ENCODE peak calls at places on chromosomes 6 and 20, in five cellular contexts. One of them, this sample, is unnamed.
A peak's percentile ranks its signal among the peaks of the same experiment; 100 is the strongest.

GRCh38 chr20:17910828-17911294 is 57.7 kb downstream of the SNX5 start:
- DNase-seq in adipocyte: peak; percentile 83
- DNase-seq in GM23248: peak; percentile 93
- DNase-seq in HCT116: no peak
- DNase-seq in keratinocyte: no peak
- DNase-seq in this sample: no peak

GRCh38 chr20:45909817-45910669 is 1.9 kb downstream of the PLTP start:
- DNase-seq in keratinocyte: no peak
- DNase-seq in adipocyte: no peak
- DNase-seq in GM23248: no peak
- DNase-seq in HCT116: no peak
- DNase-seq in this sample: peak; percentile 56

GRCh38 chr20:37237656-37238055 is 24.0 kb downstream of the GHRH start:
- DNase-seq in adipocyte: no peak
- DNase-seq in GM23248: no peak
- DNase-seq in HCT116: no peak
- DNase-seq in keratinocyte: no peak
- DNase-seq in this sample: no peak

GRCh38 chr20:45330476-45330875 is 17.7 kb downstream of the SDC4 start:
- DNase-seq in HCT116: no peak
- DNase-seq in GM23248: no peak
- DNase-seq in adipocyte: no peak
- DNase-seq in keratinocyte: no peak
- DNase-seq in this sample: no peak

GRCh38 chr6:21531393-21531792 is 62.2 kb upstream of the SOX4 start:
- DNase-seq in adipocyte: no peak
- DNase-seq in GM23248: no peak
- DNase-seq in keratinocyte: no peak
- DNase-seq in HCT116: no peak
- DNase-seq in this sample: no peak

GRCh38 chr6:34696189-34696738 is 303 bp downstream of the ILRUN start:
- DNase-seq in adipocyte: peak; percentile 87
- DNase-seq in HCT116: no peak
- DNase-seq in keratinocyte: no peak
- DNase-seq in GM23248: peak; percentile 79
- DNase-seq in this sample: peak; percentile 90

GRCh38 chr6:106254636-106255035 is 70.9 kb downstream of the ATG5 start:
- DNase-seq in adipocyte: peak; percentile 58
- DNase-seq in GM23248: peak; percentile 78
- DNase-seq in keratinocyte: no peak
- DNase-seq in HCT116: no peak
- DNase-seq in this sample: no peak

GRCh38 chr20:30892704-30893345 is 364.6 kb upstream of the DEFB115 start:
- DNase-seq in HCT116: no peak
- DNase-seq in keratinocyte: no peak
- DNase-seq in adipocyte: no peak
- DNase-seq in GM23248: peak; percentile 45
- DNase-seq in this sample: no peak

GRCh38 chr6:159716247-159717086 is 10.8 kb upstream of the WTAP start:
- DNase-seq in GM23248: peak; percentile 98
- DNase-seq in adipocyte: peak; percentile 96
- DNase-seq in HCT116: no peak
- DNase-seq in keratinocyte: no peak
- DNase-seq in this sample: no peak

GRCh38 chr6:152246554-152247337 is 390.4 kb downstream of the SYNE1 start:
- DNase-seq in GM23248: peak; percentile 35
- DNase-seq in adipocyte: peak; percentile 56
- DNase-seq in HCT116: no peak
- DNase-seq in keratinocyte: no peak
- DNase-seq in this sample: no peak

GRCh38 chr20:35339007-35339406 is 46.8 kb upstream of the FAM83C start:
- DNase-seq in HCT116: no peak
- DNase-seq in GM23248: peak; percentile 91
- DNase-seq in adipocyte: peak; percentile 86
- DNase-seq in keratinocyte: no peak
- DNase-seq in this sample: no peak

GRCh38 chr20:1375515-1375914 is 17.3 kb downstream of the FKBP1A start:
- DNase-seq in keratinocyte: no peak
- DNase-seq in HCT116: no peak
- DNase-seq in adipocyte: peak; percentile 73
- DNase-seq in GM23248: peak; percentile 87
- DNase-seq in this sample: no peak

GRCh38 chr6:43455034-43455747 is at the start of gene DLK2:
- DNase-seq in HCT116: no peak
- DNase-seq in keratinocyte: no peak
- DNase-seq in adipocyte: peak; percentile 59
- DNase-seq in GM23248: peak; percentile 33
- DNase-seq in this sample: no peak

GRCh38 chr6:89145461-89145961 is 344 bp upstream of the PM20D2 start:
- DNase-seq in GM23248: peak; percentile 52
- DNase-seq in keratinocyte: no peak
- DNase-seq in HCT116: no peak
- DNase-seq in adipocyte: peak; percentile 50
- DNase-seq in this sample: no peak

GRCh38 chr6:146545608-146546007 is 2.0 kb downstream of the RAB32 start:
- DNase-seq in keratinocyte: no peak
- DNase-seq in GM23248: peak; percentile 77
- DNase-seq in adipocyte: peak; percentile 65
- DNase-seq in HCT116: no peak
- DNase-seq in this sample: no peak

GRCh38 chr20:15582146-15582776 is 991.0 kb downstream of the KIF16B start:
- DNase-seq in keratinocyte: no peak
- DNase-seq in HCT116: no peak
- DNase-seq in GM23248: peak; percentile 3
- DNase-seq in adipocyte: no peak
- DNase-seq in this sample: no peak

GRCh38 chr20:37243937-37244571 is 17.6 kb downstream of the GHRH start:
- DNase-seq in adipocyte: no peak
- DNase-seq in keratinocyte: no peak
- DNase-seq in HCT116: no peak
- DNase-seq in GM23248: no peak
- DNase-seq in this sample: no peak

GRCh38 chr6:63565058-63565726 is 7.1 kb upstream of the LOC128125822 start:
- DNase-seq in adipocyte: no peak
- DNase-seq in GM23248: no peak
- DNase-seq in keratinocyte: no peak
- DNase-seq in HCT116: no peak
- DNase-seq in this sample: no peak

GRCh38 chr6:105808571-105808970 is 277.6 kb upstream of the PRDM1 start:
- DNase-seq in GM23248: no peak
- DNase-seq in HCT116: no peak
- DNase-seq in keratinocyte: no peak
- DNase-seq in adipocyte: no peak
- DNase-seq in this sample: no peak

GRCh38 chr20:16295534-16295933 is 277.7 kb downstream of the KIF16B start:
- DNase-seq in adipocyte: no peak
- DNase-seq in HCT116: no peak
- DNase-seq in GM23248: no peak
- DNase-seq in keratinocyte: no peak
- DNase-seq in this sample: no peak

GRCh38 chr6:72944660-72945059 is 280.6 kb downstream of the KHDC1L start:
- DNase-seq in HCT116: no peak
- DNase-seq in adipocyte: peak; percentile 55
- DNase-seq in GM23248: no peak
- DNase-seq in keratinocyte: no peak
- DNase-seq in this sample: no peak

GRCh38 chr6:150272264-150272975 is 96.4 kb upstream of the IYD start:
- DNase-seq in adipocyte: no peak
- DNase-seq in HCT116: no peak
- DNase-seq in keratinocyte: peak; percentile 95
- DNase-seq in GM23248: no peak
- DNase-seq in this sample: no peak

GRCh38 chr20:53960586-53961386 is 109.6 kb downstream of the BCAS1 start:
- DNase-seq in adipocyte: peak; percentile 29
- DNase-seq in GM23248: peak; percentile 58
- DNase-seq in HCT116: no peak
- DNase-seq in keratinocyte: no peak
- DNase-seq in this sample: no peak

GRCh38 chr6:84645000-84645399 is 119.4 kb downstream of the TBX18 start:
- DNase-seq in HCT116: no peak
- DNase-seq in keratinocyte: no peak
- DNase-seq in GM23248: peak; percentile 80
- DNase-seq in adipocyte: peak; percentile 62
- DNase-seq in this sample: no peak

GRCh38 chr6:30164714-30165113 is 1.4 kb downstream of the TRIM15 start:
- DNase-seq in GM23248: no peak
- DNase-seq in keratinocyte: no peak
- DNase-seq in HCT116: no peak
- DNase-seq in adipocyte: no peak
- DNase-seq in this sample: no peak

GRCh38 chr6:30163090-30163917 is at the start of gene TRIM15:
- DNase-seq in HCT116: peak; percentile 73
- DNase-seq in GM23248: peak; percentile 18
- DNase-seq in keratinocyte: no peak
- DNase-seq in adipocyte: no peak
- DNase-seq in this sample: no peak

GRCh38 chr6:30167101-30167500 is 3.8 kb downstream of the TRIM15 start:
- DNase-seq in GM23248: no peak
- DNase-seq in adipocyte: no peak
- DNase-seq in keratinocyte: no peak
- DNase-seq in HCT116: no peak
- DNase-seq in this sample: no peak

GRCh38 chr6:30162265-30163089 is 869 bp upstream of the TRIM15 start:
- DNase-seq in keratinocyte: no peak
- DNase-seq in GM23248: no peak
- DNase-seq in adipocyte: no peak
- DNase-seq in HCT116: no peak
- DNase-seq in this sample: no peak

DNA sequence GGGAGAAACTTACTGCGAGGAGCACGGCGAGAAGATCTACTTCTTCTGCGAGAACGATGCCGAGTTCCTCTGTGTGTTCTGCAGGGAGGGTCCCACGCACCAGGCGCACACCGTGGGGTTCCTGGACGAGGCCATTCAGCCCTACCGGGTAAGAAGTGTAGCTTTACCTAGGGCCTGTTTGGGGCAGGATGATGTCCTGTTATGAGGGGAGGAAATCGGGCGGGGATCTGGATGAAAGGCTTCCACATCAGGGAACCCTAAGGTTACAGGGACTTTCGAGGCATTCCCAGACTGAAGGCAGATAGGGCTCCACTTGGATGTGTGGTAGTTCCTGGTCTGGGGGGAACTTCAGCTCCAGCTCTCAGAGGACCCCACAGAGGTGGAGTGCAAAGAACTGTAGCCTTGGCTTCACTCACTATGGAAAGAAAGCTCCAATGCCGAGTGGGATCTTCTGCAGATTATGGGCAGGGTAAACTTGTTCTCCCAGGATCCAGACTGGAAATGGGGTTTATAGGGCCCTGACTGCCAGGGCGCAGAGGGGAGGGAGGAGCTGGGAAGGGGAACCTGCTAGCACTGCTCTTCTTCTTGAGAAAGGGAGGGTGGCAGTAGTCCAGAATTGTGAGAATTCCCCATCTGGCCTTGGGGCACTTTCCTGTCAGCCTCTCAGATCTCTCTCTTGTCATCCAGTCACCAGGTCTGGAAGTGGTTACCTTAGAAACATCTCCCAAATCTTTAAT is 740 bp downstream of the TRIM15 start:
- DNase-seq in GM23248: no peak
- DNase-seq in adipocyte: no peak
- DNase-seq in HCT116: no peak
- DNase-seq in keratinocyte: no peak
- DNase-seq in this sample: no peak
- H3K9ac ChIP-seq in GM23248: no peak overlapping the region
- H3K9ac ChIP-seq in adipocyte: no peak overlapping the region
- H3K9ac ChIP-seq in HCT116: peak overlapping the region; percentile 54
- H3K9ac ChIP-seq in keratinocyte: no peak overlapping the region
- H3K9ac ChIP-seq in this sample: no peak overlapping the region

DNA sequence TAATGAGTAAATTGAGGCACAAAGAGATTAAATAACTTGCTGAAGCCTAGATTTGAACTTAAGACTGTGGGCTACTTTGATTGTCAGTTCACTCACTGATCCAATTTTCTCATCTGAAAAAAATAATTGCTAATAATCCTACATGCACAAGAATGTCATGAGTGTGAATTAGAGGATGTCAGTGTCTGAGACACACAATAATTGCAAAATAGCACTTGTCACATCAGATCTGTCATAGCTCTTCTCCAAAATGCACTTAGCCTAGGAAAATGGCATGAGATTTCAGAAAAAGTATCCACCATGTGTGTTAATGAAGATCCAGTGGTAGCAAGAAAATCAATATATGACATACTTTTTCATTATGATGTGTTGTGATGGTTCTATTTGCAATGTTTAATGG is 786.3 kb downstream of the C6orf118 start:
- DNase-seq in keratinocyte: no peak
- DNase-seq in GM23248: no peak
- DNase-seq in HCT116: no peak
- DNase-seq in adipocyte: no peak
- DNase-seq in this sample: no peak
- H3K9me3 ChIP-seq in keratinocyte: no peaks in the 10 kb centered on the region
- H3K9me3 ChIP-seq in GM23248: no peaks in the 10 kb centered on the region
- H3K9me3 ChIP-seq in HCT116: peaks cover 12% of the 10 kb centered on the region
- H3K9me3 ChIP-seq in adipocyte: peaks cover 5% of the 10 kb centered on the region
- H3K9me3 ChIP-seq in this sample: peaks cover 6% of the 10 kb centered on the region

DNA sequence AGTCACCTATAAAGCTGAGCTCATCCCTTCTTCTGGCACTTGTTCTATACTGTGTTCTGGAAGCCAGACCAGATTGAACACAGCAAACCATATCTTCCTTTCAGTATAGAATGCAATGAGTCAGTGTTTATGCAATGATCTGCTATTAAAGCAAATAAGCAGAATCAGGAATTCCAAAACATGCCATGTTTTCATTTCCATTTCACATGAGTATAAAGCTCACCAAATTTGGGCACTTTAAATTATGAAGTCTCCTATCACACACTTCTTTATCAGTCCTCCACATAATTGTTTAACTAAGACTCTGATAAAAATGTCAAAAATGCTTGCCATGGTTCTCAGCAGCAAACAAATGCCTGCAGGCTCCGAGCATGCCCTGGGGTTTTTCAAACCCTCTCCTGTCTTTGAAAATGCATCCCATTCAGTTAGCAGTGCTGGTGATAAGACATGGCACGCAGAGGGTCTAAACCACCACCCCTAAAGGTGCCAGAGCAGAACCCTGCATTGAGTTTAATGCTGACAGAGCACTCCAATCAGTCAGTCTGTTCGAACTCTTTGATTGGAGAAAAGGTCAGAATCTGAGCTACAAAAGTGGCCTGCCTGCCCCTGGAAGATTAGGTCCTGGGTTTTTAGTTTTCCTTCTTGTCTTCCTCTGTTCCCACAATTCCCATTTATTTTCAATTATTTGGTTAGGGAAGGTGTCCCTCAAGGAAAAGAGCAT is 234.1 kb downstream of the GMPR start:
- DNase-seq in GM23248: peak; percentile 47
- DNase-seq in adipocyte: peak; percentile 75
- DNase-seq in HCT116: no peak
- DNase-seq in keratinocyte: no peak
- DNase-seq in this sample: no peak
- H3K4me1 ChIP-seq in GM23248: peaks cover 4% of the 10 kb centered on the region
- H3K4me1 ChIP-seq in adipocyte: peaks cover 12% of the 10 kb centered on the region
- H3K4me1 ChIP-seq in HCT116: no peaks in the 10 kb centered on the region
- H3K4me1 ChIP-seq in keratinocyte: no peaks in the 10 kb centered on the region
- H3K4me1 ChIP-seq in this sample: no peaks in the 10 kb centered on the region

DNA sequence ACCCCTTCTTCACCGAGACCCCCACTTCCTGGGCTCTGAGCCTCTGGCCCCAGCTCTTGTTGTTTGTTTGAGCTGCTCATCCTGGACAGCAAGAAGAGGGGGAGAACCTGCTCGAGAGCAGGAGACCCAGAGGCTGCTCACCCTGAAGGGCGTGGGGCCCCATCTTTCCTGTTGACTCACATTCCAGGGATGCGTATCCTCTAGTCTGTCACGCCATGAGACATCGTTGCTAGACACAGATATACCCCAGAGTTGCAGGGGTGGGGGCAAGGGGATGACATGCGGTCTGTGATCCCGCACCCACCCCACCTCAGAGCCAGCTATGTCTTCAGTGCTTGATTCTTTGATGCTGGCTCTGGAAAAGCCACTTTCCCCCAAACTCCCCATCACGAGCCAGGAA is 5.7 kb upstream of the TNXB start:
- DNase-seq in GM23248: peak; percentile 98
- DNase-seq in keratinocyte: no peak
- DNase-seq in HCT116: no peak
- DNase-seq in adipocyte: peak; percentile 53
- DNase-seq in this sample: no peak
- H3K9ac ChIP-seq in GM23248: peak overlapping the region; percentile 82
- H3K9ac ChIP-seq in keratinocyte: no peak overlapping the region
- H3K9ac ChIP-seq in HCT116: no peak overlapping the region
- H3K9ac ChIP-seq in adipocyte: peak overlapping the region; percentile 60
- H3K9ac ChIP-seq in this sample: no peak overlapping the region

This sample was measured in kidney.